ENCODE peak calls at places on chromosomes 13 and 19, in ten cellular contexts. E is lung; A is EL; G is midbrain; J is T-helper 9 cell; D is omental fat pad; P is effector memory CD8-positive, alpha-beta T cell; V is activated naive CD4-positive, alpha-beta T cell; W is HFF-Myc; Q is effector CD8-positive, alpha-beta T cell. T is an unnamed sample.

GRCh38 chr19:35044317-35045117 is 3.0 kb downstream of the HPN start:
- DNase-seq in G (peak), E (peak), A (peak), J (peak), Q (peak), V (peak), W (peak), D (peak), P (peak), T (no peak)

GRCh38 chr13:76762731-76763130 is 123.5 kb downstream of the KCTD12 start:
- DNase-seq in A (no peak), Q (no peak), G (no peak), P (no peak), W (no peak), V (no peak), D (no peak), J (no peak), E (no peak), T (no peak)

GRCh38 chr19:23470873-23471555 is 75.7 kb upstream of the ZNF91 start:
- DNase-seq in E (no peak), D (no peak), W (no peak), P (no peak), V (no peak), A (peak), J (no peak), G (no peak), Q (no peak), T (no peak)

GRCh38 chr19:5037936-5038335 is 69.0 kb downstream of the KDM4B start:
- DNase-seq in Q (no peak), J (no peak), D (no peak), P (no peak), G (no peak), V (no peak), E (no peak), A (no peak), W (no peak), T (no peak)

GRCh38 chr19:42400404-42400803 is 10.3 kb upstream of the CNFN start:
- DNase-seq in D (no peak), E (no peak), W (no peak), G (no peak), P (no peak), V (no peak), Q (no peak), A (no peak), J (no peak), T (no peak)

GRCh38 chr13:81017525-81018152 is 676.7 kb upstream of the SPRY2 start:
- DNase-seq in E (no peak), A (peak), W (peak), D (no peak), G (peak), V (no peak), Q (no peak), P (no peak), J (no peak), T (no peak)

GRCh38 chr13:25468330-25469178 is 96.8 kb downstream of the ATP8A2 start:
- DNase-seq in G (no peak), E (no peak), J (no peak), P (no peak), D (no peak), Q (no peak), V (no peak), W (no peak), A (peak), T (no peak)

GRCh38 chr13:98254541-98254940 is 77.5 kb upstream of the RNF113B start:
- DNase-seq in A (peak), J (no peak), P (no peak), Q (no peak), D (no peak), V (no peak), G (no peak), E (no peak), W (peak), T (no peak)

GRCh38 chr19:23787106-23787505 is 28.4 kb upstream of the ZNF681 start:
- DNase-seq in E (peak), J (no peak), Q (no peak), P (no peak), A (peak), D (no peak), V (no peak), G (no peak), W (no peak), T (no peak)

GRCh38 chr19:46732966-46733692 is 12.7 kb upstream of the FKRP start:
- DNase-seq in D (no peak), A (peak), V (no peak), Q (no peak), E (no peak), J (no peak), P (no peak), W (no peak), G (no peak), T (no peak)

GRCh38 chr13:47277774-47278173 is 380.9 kb upstream of the HTR2A start:
- DNase-seq in V (no peak), G (no peak), D (no peak), J (no peak), P (no peak), Q (no peak), E (no peak), A (peak), W (no peak), T (no peak)

GRCh38 chr13:105665284-105665683 is 870.2 kb downstream of the EFNB2 start:
- DNase-seq in A (peak), Q (no peak), G (no peak), V (no peak), J (no peak), P (no peak), D (no peak), E (no peak), W (no peak), T (no peak)

GRCh38 chr13:20424959-20425358 is 100.7 kb downstream of the CRYL1 start:
- DNase-seq in A (no peak), Q (no peak), D (no peak), W (no peak), P (no peak), G (no peak), V (no peak), E (no peak), J (no peak), T (no peak)

GRCh38 chr19:3453840-3454239 is 26.5 kb downstream of the SMIM24 start:
- DNase-seq in J (no peak), G (no peak), A (no peak), V (no peak), E (no peak), P (no peak), D (no peak), Q (no peak), W (no peak), T (no peak)

GRCh38 chr19:888615-889385 is 4.2 kb downstream of the MED16 start:
- DNase-seq in W (no peak), V (no peak), Q (peak), E (no peak), G (no peak), D (no peak), J (peak), P (no peak), A (no peak), T (no peak)

GRCh38 chr19:2815923-2816322 is 3.7 kb upstream of the ZNF554 start:
- DNase-seq in P (no peak), E (no peak), D (no peak), J (no peak), V (no peak), A (no peak), G (no peak), W (no peak), Q (no peak), T (no peak)

GRCh38 chr13:36981156-36981743 is 17.9 kb downstream of the ALG5 start:
- DNase-seq in D (no peak), Q (no peak), G (peak), V (no peak), E (no peak), J (no peak), W (no peak), A (peak), P (no peak), T (no peak)

GRCh38 chr13:96090240-96091101 is 564 bp downstream of the HS6ST3 start:
- DNase-seq in Q (no peak), E (no peak), W (no peak), D (no peak), V (no peak), A (peak), P (no peak), J (no peak), G (no peak), T (no peak)

GRCh38 chr19:45076029-45076850 is at the start of gene ZNF296:
- DNase-seq in E (peak), D (no peak), G (no peak), W (peak), Q (peak), P (peak), V (peak), J (peak), A (peak), T (no peak)

GRCh38 chr13:95388420-95389079 is 87.3 kb upstream of the ABCC4 start:
- DNase-seq in J (no peak), E (no peak), V (no peak), G (no peak), W (no peak), A (no peak), P (no peak), Q (no peak), D (no peak), T (no peak)

GRCh38 chr13:72424059-72424458 is 303.4 kb downstream of the MZT1 start:
- DNase-seq in V (no peak), D (no peak), Q (no peak), P (no peak), E (no peak), G (no peak), W (no peak), J (no peak), A (no peak), T (no peak)

GRCh38 chr19:10288662-10289166 is 1.0 kb upstream of the ICAM5 start:
- DNase-seq in G (no peak), W (no peak), D (no peak), V (no peak), P (no peak), Q (no peak), A (peak), E (peak), J (no peak), T (no peak)

T was measured in esophagus muscularis mucosa.